ENCODE peak calls at places on chromosome 7, in eight cellular contexts. P is upper lobe of right lung; V is esophagus squamous epithelium; C is breast epithelium; W is endodermal cell; A is neural progenitor cell; N is CD8-positive, alpha-beta T cell; U is dorsolateral prefrontal cortex. F is an unnamed sample. For H3K27me3, the result is how much of the 10 kb centered on the place peaks cover.

GRCh38 chr7:47888371-47889265 is 59.6 kb downstream of the PKD1L1 start:
- DNase-seq in P (no peak), V (no peak), C (no peak), W (no peak), A (no peak), N (no peak), U (no peak), F (no peak)

GRCh38 chr7:65371468-65371867 is 2.2 kb upstream of the ZNF92 start:
- DNase-seq in P (no peak), V (no peak), C (no peak), W (no peak), A (peak), N (no peak), U (peak), F (no peak)

GRCh38 chr7:14786314-14786895 is 116.1 kb downstream of the DGKB start:
- DNase-seq in P (no peak), V (no peak), C (no peak), W (peak), A (no peak), N (no peak), U (no peak), F (no peak)

GRCh38 chr7:7180725-7181428 is 1.5 kb upstream of the C1GALT1 start:
- DNase-seq in P (no peak), V (no peak), C (no peak), W (no peak), A (no peak), N (no peak), U (no peak), F (no peak)

GRCh38 chr7:133934974-133935330 is 192.2 kb upstream of the LRGUK start:
- DNase-seq in P (no peak), V (no peak), C (no peak), W (peak), A (no peak), N (no peak), U (no peak), F (no peak)

GRCh38 chr7:50838675-50839377 is 56.1 kb upstream of the GRB10 start:
- DNase-seq in P (no peak), V (no peak), C (no peak), W (no peak), A (no peak), N (no peak), U (no peak), F (no peak)

GRCh38 chr7:139451638-139452037 is 31.8 kb downstream of the KLRG2 start:
- DNase-seq in P (no peak), V (no peak), C (no peak), W (no peak), A (no peak), N (no peak), U (peak), F (no peak)

GRCh38 chr7:63067897-63068585 is 930.6 kb upstream of the ZNF722 start:
- DNase-seq in P (peak), V (no peak), C (no peak), W (no peak), A (no peak), N (no peak), U (no peak), F (no peak)

GRCh38 chr7:124765401-124766352 is at the start of gene GPR37:
- DNase-seq in P (peak), V (peak), C (peak), W (peak), A (peak), N (no peak), U (peak), F (peak)

GRCh38 chr7:41955475-41956243 is 252.8 kb upstream of the INHBA start:
- DNase-seq in P (peak), V (peak), C (peak), W (peak), A (peak), N (no peak), U (peak), F (peak)

GRCh38 chr7:68547181-68547580 is 1051.1 kb upstream of the AUTS2 start:
- DNase-seq in P (no peak), V (no peak), C (no peak), W (no peak), A (no peak), N (no peak), U (no peak), F (no peak)

GRCh38 chr7:11082552-11083213 is 109.0 kb downstream of the PHF14 start:
- DNase-seq in P (no peak), V (no peak), C (no peak), W (peak), A (peak), N (no peak), U (no peak), F (no peak)

GRCh38 chr7:95473276-95473985 is 12.3 kb upstream of the ASB4 start:
- DNase-seq in P (no peak), V (no peak), C (no peak), W (no peak), A (peak), N (no peak), U (no peak), F (peak)

GRCh38 chr7:26409636-26410035 is 118.0 kb downstream of the SNX10 start:
- DNase-seq in P (no peak), V (no peak), C (no peak), W (no peak), A (no peak), N (no peak), U (no peak), F (no peak)

GRCh38 chr7:33062023-33062781 is at the start of gene NT5C3A:
- DNase-seq in P (no peak), V (no peak), C (peak), W (peak), A (peak), N (peak), U (peak), F (peak)

DNA sequence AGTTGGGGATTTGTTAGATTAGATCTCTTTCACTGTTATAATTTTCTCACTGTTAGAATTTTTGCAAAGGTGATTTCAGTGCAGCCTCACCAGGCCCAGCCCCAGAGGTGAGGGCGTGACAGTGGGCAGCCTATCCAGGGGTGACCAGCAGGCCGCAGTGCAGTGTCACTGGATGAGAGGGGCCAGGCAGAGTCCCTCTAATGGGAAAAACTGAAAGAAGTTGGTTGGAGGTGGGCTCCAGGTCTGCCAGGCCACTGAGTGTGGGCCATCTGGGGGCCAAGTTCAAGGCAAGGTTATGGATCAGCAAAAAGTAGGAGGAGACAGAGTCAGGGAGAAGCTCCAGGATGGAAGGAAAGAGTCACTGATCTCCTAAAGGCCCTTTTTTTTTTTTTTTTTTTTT is 90.5 kb upstream of the SDK1 start:
- DNase-seq in P (no peak), V (no peak), C (no peak), W (peak), A (peak), N (no peak), U (no peak), F (peak)
- TF ChIP-seq CTCF in P (no peak), V (no peak), C (no peak), W (peak), A (peak), N (no peak), U (no peak), F (peak)

GRCh38 chr7:112781110-112781509 is 9.1 kb downstream of the TMEM168 start:
- DNase-seq in P (no peak), V (no peak), C (no peak), W (no peak), A (no peak), N (no peak), U (no peak), F (no peak)

GRCh38 chr7:112779667-112780066 is 10.5 kb downstream of the TMEM168 start:
- DNase-seq in P (no peak), V (no peak), C (no peak), W (no peak), A (no peak), N (no peak), U (no peak), F (no peak)

GRCh38 chr7:112781558-112781957 is 8.6 kb downstream of the TMEM168 start:
- DNase-seq in P (no peak), V (no peak), C (no peak), W (no peak), A (no peak), N (no peak), U (no peak), F (no peak)

GRCh38 chr7:112777406-112777805 is 12.8 kb downstream of the TMEM168 start:
- DNase-seq in P (no peak), V (no peak), C (no peak), W (no peak), A (no peak), N (no peak), U (no peak), F (no peak)

DNA sequence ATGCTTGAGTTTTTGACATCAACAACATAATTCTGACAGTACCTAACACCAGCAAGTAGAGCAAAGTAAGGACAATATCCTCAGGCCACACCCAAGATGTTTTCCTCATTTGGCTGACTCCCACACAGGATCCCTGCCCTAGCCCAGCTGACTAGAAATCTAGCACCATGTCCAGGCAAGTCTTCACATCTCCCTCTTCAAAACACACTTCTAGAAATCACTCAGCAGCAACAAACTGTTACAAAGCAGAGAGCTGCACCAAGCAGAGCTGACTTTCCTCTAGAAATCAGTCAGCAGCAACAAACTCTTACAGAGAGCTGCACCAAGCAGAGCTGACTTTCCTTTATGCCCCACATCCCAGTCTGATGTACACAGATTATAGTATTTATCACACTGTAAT is 7.7 kb downstream of the TMEM168 start:
- DNase-seq in P (no peak), V (no peak), C (no peak), W (no peak), A (no peak), N (no peak), U (no peak), F (no peak)
- H3K27me3 ChIP-seq in P (under half), V (under half), C (under half), W (under half), A (under half), N (under half), U (under half), F (under half)

DNA sequence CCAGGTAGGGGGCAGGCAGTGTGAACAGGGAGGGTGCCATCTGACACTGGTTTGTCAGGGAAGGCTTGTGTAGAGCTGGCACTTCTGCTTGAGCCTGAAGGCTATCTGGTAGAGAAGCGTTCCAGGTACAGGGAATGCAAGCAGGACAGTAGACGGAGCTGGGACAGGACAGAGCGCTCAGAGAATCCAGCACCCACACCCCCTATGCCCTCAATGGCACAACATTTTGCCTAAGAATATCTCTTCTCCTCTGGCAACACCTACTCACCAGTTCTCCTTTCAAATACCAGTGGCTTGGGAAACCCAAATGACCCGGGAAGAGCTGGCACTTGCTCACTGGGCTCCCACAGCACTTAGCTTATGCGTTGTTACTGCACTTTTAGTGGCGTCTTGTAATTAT is 118.7 kb downstream of the RNF216 start:
- DNase-seq in P (no peak), V (no peak), C (no peak), W (no peak), A (no peak), N (no peak), U (no peak), F (no peak)
- H3K27ac ChIP-seq in P (no peak), V (no peak), C (no peak), W (no peak), A (no peak), N (no peak), U (peak), F (no peak)

DNA sequence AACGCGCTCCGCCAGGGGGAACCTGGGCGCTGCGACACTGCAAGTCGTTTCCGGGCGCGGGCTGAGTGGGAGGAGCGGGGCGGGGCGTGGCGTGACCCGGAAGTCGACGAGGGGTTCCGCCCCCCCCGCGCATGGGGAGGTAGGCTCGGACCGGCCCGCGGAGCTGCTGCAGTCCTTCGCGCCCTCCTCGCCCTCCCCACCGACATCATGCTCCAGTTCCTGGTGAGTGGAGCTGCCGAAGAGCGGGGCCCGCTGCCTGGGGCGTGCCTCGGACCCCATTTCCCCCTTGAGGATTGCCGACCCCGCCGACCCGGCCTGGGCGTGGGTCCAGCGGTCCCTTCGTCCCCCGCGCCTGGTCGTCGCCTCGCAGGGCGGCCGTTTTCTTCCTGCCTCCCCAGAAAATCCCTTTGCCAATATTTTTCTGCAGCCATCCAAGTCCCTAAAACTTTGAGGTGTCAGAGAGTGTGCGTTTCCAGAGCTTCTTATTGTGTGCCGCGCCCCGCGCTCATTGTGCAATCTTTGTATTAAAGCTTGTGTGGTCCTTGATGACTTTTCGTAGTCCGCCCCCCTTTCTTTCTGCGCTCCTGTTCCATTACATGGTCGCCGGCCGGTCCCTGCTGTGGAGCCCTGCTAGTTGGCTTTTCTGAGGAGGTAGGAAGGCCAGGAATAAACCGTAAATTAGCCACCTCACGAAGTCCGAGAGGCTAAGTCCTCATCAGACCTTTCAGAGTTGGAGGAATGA is at the start of gene STMP1:
- DNase-seq in P (peak), V (peak), C (peak), W (peak), A (peak), N (peak), U (peak), F (peak)
- TF ChIP-seq CTCF in P (no peak), V (peak), C (peak), W (peak), A (peak), N (peak), U (peak), F (peak)

DNA sequence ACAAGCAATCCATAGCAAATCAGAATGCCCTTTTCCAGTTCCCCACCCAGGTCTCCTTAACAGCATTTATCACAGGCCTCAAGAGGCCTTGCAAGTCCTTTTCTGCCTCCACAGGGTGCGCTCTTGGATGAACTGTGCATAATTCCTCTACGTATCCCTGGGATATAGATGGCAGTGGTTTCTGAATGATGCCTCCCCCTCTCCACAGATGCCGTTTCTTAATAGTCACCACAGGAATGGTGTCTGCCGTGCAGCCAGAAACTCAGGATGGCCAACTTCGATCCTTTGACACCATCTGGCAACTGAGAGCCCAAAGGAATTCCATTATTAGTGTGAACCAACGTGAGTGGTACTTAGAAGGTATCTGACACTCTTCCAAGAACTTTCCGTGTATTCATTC is 43.1 kb downstream of the JAZF1 start:
- DNase-seq in P (no peak), V (no peak), C (no peak), W (no peak), A (no peak), N (no peak), U (no peak), F (no peak)
- H3K27me3 ChIP-seq in P (under half), V (under half), C (under half), W (under half), A (under half), N (under half), U (under half), F (under half)

GRCh38 chr7:90698616-90699015 is 102.5 kb downstream of the CDK14 start:
- DNase-seq in P (no peak), V (no peak), C (no peak), W (no peak), A (no peak), N (no peak), U (no peak), F (no peak)
- H3K27ac ChIP-seq in P (no peak), V (no peak), C (no peak), W (no peak), A (no peak), N (no peak), U (no peak), F (no peak)

DNA sequence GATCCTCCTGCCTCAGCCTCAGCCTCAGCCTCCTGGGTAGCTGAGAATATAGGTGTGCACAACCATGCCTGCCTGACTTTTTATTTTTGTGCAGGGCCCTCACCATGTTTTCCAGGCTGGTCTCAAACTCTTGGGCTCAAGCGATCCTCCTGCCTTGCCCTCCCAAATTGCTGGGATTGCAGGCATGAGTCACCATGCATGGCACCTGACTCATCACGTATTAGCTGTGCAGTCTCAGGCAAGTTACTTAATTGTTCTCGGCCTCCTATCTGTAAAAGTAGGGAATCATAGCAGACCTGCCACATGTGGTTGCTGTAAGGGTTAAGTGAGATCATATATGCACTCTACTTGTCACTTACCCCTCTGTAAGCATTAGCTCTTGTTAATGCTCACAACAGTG is 117.2 kb downstream of the ANLN start:
- DNase-seq in P (no peak), V (no peak), C (no peak), W (no peak), A (no peak), N (no peak), U (no peak), F (no peak)
- TF ChIP-seq CTCF in P (no peak), V (no peak), C (no peak), W (no peak), A (no peak), N (no peak), U (no peak), F (no peak)

GRCh38 chr7:117873933-117874530 is 791 bp upstream of the CTTNBP2 start:
- DNase-seq in P (no peak), V (no peak), C (no peak), W (no peak), A (no peak), N (no peak), U (no peak), F (no peak)
- H3K27me3 ChIP-seq in P (under half), V (under half), C (under half), W (under half), A (under half), N (under half), U (under half), F (half or more)

F was measured in WERI-Rb-1.